ENCODE peak calls at places on chromosomes 7 and 10, in ten cellular contexts. One of them, this sample, is unnamed. For H3K9me3, the result is how much of the 10 kb centered on the place peaks cover.

GRCh38 chr7:18356195-18356645 is 139.3 kb upstream of the HDAC9 start:
- DNase-seq in IMR-90: peak
- DNase-seq in neuronal stem cell: peak
- DNase-seq in AG04450: no peak
- DNase-seq in spleen: no peak
- DNase-seq in tibial nerve: no peak
- DNase-seq in WERI-Rb-1: no peak
- DNase-seq in DND-41: no peak
- DNase-seq in heart right ventricle: no peak
- DNase-seq in hepatocyte: peak
- DNase-seq in this sample: no peak

GRCh38 chr10:8314486-8314885 is 260.0 kb downstream of the GATA3 start:
- DNase-seq in IMR-90: no peak
- DNase-seq in neuronal stem cell: no peak
- DNase-seq in AG04450: no peak
- DNase-seq in spleen: no peak
- DNase-seq in tibial nerve: no peak
- DNase-seq in WERI-Rb-1: no peak
- DNase-seq in DND-41: no peak
- DNase-seq in heart right ventricle: no peak
- DNase-seq in hepatocyte: no peak
- DNase-seq in this sample: no peak

GRCh38 chr10:57979986-57980385 is 287.7 kb downstream of the IPMK start:
- DNase-seq in IMR-90: no peak
- DNase-seq in neuronal stem cell: no peak
- DNase-seq in AG04450: no peak
- DNase-seq in spleen: no peak
- DNase-seq in tibial nerve: no peak
- DNase-seq in WERI-Rb-1: no peak
- DNase-seq in DND-41: no peak
- DNase-seq in heart right ventricle: no peak
- DNase-seq in hepatocyte: no peak
- DNase-seq in this sample: no peak

GRCh38 chr7:13179011-13179574 is 491.7 kb downstream of the ARL4A start:
- DNase-seq in IMR-90: peak
- DNase-seq in neuronal stem cell: no peak
- DNase-seq in AG04450: no peak
- DNase-seq in spleen: no peak
- DNase-seq in tibial nerve: no peak
- DNase-seq in WERI-Rb-1: peak
- DNase-seq in DND-41: no peak
- DNase-seq in heart right ventricle: no peak
- DNase-seq in hepatocyte: no peak
- DNase-seq in this sample: no peak

GRCh38 chr10:97685395-97685958 is 1.6 kb downstream of the AVPI1 start:
- DNase-seq in IMR-90: peak
- DNase-seq in neuronal stem cell: no peak
- DNase-seq in AG04450: no peak
- DNase-seq in spleen: no peak
- DNase-seq in tibial nerve: no peak
- DNase-seq in WERI-Rb-1: peak
- DNase-seq in DND-41: no peak
- DNase-seq in heart right ventricle: no peak
- DNase-seq in hepatocyte: no peak
- DNase-seq in this sample: no peak

GRCh38 chr10:16887565-16887964 is 70.3 kb upstream of the RSU1 start:
- DNase-seq in IMR-90: peak
- DNase-seq in neuronal stem cell: no peak
- DNase-seq in AG04450: peak
- DNase-seq in spleen: no peak
- DNase-seq in tibial nerve: no peak
- DNase-seq in WERI-Rb-1: no peak
- DNase-seq in DND-41: no peak
- DNase-seq in heart right ventricle: no peak
- DNase-seq in hepatocyte: no peak
- DNase-seq in this sample: no peak

GRCh38 chr10:86292462-86293322 is 73.9 kb downstream of the GRID1 start:
- DNase-seq in IMR-90: no peak
- DNase-seq in neuronal stem cell: no peak
- DNase-seq in AG04450: no peak
- DNase-seq in spleen: peak
- DNase-seq in tibial nerve: no peak
- DNase-seq in WERI-Rb-1: peak
- DNase-seq in DND-41: no peak
- DNase-seq in heart right ventricle: no peak
- DNase-seq in hepatocyte: no peak
- DNase-seq in this sample: no peak

GRCh38 chr10:34727595-34728033 is 87.5 kb downstream of the PARD3 start:
- DNase-seq in IMR-90: no peak
- DNase-seq in neuronal stem cell: no peak
- DNase-seq in AG04450: no peak
- DNase-seq in spleen: no peak
- DNase-seq in tibial nerve: no peak
- DNase-seq in WERI-Rb-1: no peak
- DNase-seq in DND-41: no peak
- DNase-seq in heart right ventricle: no peak
- DNase-seq in hepatocyte: no peak
- DNase-seq in this sample: no peak

GRCh38 chr7:33707427-33707826 is 197.9 kb upstream of the BMPER start:
- DNase-seq in IMR-90: no peak
- DNase-seq in neuronal stem cell: no peak
- DNase-seq in AG04450: no peak
- DNase-seq in spleen: no peak
- DNase-seq in tibial nerve: no peak
- DNase-seq in WERI-Rb-1: no peak
- DNase-seq in DND-41: no peak
- DNase-seq in heart right ventricle: no peak
- DNase-seq in hepatocyte: no peak
- DNase-seq in this sample: no peak

GRCh38 chr7:33702511-33703054 is 202.8 kb upstream of the BMPER start:
- DNase-seq in IMR-90: no peak
- DNase-seq in neuronal stem cell: no peak
- DNase-seq in AG04450: no peak
- DNase-seq in spleen: no peak
- DNase-seq in tibial nerve: no peak
- DNase-seq in WERI-Rb-1: no peak
- DNase-seq in DND-41: no peak
- DNase-seq in heart right ventricle: no peak
- DNase-seq in hepatocyte: no peak
- DNase-seq in this sample: no peak

GRCh38 chr7:33701927-33702326 is 203.4 kb upstream of the BMPER start:
- DNase-seq in IMR-90: no peak
- DNase-seq in neuronal stem cell: no peak
- DNase-seq in AG04450: no peak
- DNase-seq in spleen: no peak
- DNase-seq in tibial nerve: no peak
- DNase-seq in WERI-Rb-1: no peak
- DNase-seq in DND-41: no peak
- DNase-seq in heart right ventricle: no peak
- DNase-seq in hepatocyte: no peak
- DNase-seq in this sample: no peak

GRCh38 chr7:33706666-33707194 is 198.6 kb upstream of the BMPER start:
- DNase-seq in IMR-90: no peak
- DNase-seq in neuronal stem cell: no peak
- DNase-seq in AG04450: no peak
- DNase-seq in spleen: no peak
- DNase-seq in tibial nerve: no peak
- DNase-seq in WERI-Rb-1: no peak
- DNase-seq in DND-41: no peak
- DNase-seq in heart right ventricle: no peak
- DNase-seq in hepatocyte: no peak
- DNase-seq in this sample: no peak

DNA sequence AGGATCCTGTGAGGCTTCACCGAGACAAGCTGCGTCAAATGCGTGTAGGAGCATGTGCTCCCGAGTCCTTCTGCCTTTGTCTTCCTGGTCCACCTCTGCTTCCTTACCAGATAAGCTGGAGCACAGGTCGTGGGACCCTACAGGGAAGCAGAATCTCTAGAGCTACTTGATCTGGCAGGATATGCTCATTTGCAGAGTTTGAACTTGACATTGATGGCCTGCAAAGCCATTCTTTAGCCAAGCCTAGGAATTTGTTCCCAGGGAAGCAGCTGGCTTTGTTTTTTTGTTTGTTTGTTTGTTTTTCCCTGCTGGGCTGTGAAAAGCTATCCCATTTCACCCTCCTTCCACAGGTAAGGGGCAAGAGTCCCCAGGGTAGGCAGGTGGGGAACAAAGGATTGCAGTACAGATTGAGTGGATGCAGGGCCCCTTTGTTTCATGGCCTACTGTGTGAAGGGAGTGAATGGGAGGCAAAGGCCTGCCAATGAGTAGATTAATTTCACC is 200.0 kb upstream of the BMPER start:
- DNase-seq in IMR-90: no peak
- DNase-seq in neuronal stem cell: no peak
- DNase-seq in AG04450: no peak
- DNase-seq in spleen: no peak
- DNase-seq in tibial nerve: no peak
- DNase-seq in WERI-Rb-1: no peak
- DNase-seq in DND-41: no peak
- DNase-seq in heart right ventricle: no peak
- DNase-seq in hepatocyte: no peak
- DNase-seq in this sample: no peak
- H3K4me3 ChIP-seq in IMR-90: no peak
- H3K4me3 ChIP-seq in neuronal stem cell: no peak
- H3K4me3 ChIP-seq in AG04450: no peak
- H3K4me3 ChIP-seq in spleen: no peak
- H3K4me3 ChIP-seq in tibial nerve: no peak
- H3K4me3 ChIP-seq in WERI-Rb-1: no peak
- H3K4me3 ChIP-seq in DND-41: no peak
- H3K4me3 ChIP-seq in heart right ventricle: no peak
- H3K4me3 ChIP-seq in hepatocyte: no peak
- H3K4me3 ChIP-seq in this sample: no peak

DNA sequence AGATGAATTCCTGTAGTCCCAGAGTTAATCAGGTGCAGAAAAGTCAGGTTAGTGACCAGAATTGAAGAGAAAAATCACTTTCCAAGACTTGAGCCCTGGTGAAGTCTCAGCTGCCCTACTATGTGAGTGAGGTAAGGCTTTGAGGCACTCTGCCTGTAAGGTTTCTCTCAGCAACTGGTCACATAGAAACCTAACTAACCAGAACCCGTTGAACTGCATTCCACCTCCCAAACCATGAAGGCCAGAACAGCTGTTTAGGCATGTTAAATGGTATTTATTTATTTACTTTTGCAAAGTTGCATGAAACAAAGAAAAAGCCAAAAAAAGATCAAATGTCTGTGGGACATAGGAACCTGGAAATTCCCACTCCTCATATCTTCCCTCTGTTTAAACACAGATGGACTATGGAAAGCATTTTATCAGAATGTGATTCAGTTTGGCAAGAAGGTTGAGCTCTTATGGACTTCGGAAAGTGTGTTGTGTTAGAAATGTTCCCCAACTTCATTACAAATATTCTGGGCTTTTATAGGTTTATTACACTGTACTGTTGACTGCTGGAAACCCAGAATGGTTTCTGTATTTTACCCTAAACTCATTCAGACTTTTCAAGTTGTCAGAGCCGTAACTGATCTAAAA is 12.8 kb upstream of the GPR85 start:
- DNase-seq in IMR-90: peak
- DNase-seq in neuronal stem cell: no peak
- DNase-seq in AG04450: no peak
- DNase-seq in spleen: no peak
- DNase-seq in tibial nerve: no peak
- DNase-seq in WERI-Rb-1: no peak
- DNase-seq in DND-41: no peak
- DNase-seq in heart right ventricle: no peak
- DNase-seq in hepatocyte: no peak
- DNase-seq in this sample: no peak
- H3K9me3 ChIP-seq in IMR-90: under half
- H3K9me3 ChIP-seq in neuronal stem cell: under half
- H3K9me3 ChIP-seq in AG04450: under half
- H3K9me3 ChIP-seq in spleen: under half
- H3K9me3 ChIP-seq in tibial nerve: under half
- H3K9me3 ChIP-seq in WERI-Rb-1: under half
- H3K9me3 ChIP-seq in DND-41: under half
- H3K9me3 ChIP-seq in heart right ventricle: under half
- H3K9me3 ChIP-seq in hepatocyte: under half
- H3K9me3 ChIP-seq in this sample: under half

DNA sequence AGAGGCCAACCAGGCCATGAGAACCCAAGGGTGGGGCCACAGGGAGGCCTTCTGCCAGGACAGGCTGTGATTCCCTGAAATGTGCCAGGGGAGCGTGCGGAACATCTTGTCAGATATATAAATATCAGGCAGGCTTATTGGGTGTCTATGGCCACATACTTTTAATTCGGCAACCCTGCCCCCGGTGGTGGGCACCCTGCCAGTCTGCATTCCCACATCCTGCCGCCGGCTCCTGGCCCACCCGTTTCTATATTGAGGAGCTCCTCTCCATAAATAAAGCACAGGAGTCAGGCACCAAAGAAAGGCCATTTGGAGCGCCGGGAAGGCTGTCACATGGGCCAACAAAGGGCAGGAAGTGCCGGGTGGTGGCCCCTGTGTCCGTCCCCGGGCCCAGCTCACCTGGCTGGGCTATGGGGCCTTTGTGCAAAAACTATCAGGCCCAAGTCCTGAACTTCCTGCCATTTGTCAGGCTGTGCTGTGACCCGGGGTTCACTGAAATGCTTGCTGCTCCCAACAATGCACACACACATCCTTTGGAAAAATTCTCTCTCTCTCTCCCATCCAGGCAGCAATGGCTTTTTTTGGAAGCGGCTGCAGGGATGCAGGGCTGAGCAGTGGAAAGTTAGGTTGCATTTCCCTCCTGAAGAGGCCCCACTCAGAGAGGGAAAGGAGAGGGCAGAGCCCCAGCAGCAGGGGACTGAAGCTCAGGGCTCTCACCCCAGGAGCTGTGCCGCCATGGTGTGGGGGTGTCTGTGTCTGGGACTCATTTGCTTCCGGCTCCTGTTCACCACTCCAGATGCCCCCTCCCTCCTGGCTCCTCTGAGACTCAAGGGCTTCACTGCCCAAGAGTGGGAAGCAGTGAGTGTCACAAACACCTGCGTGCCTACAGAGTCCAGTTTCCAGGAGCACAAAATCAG is 25.1 kb upstream of the PODXL start:
- DNase-seq in IMR-90: no peak
- DNase-seq in neuronal stem cell: no peak
- DNase-seq in AG04450: no peak
- DNase-seq in spleen: no peak
- DNase-seq in tibial nerve: no peak
- DNase-seq in WERI-Rb-1: no peak
- DNase-seq in DND-41: peak
- DNase-seq in heart right ventricle: peak
- DNase-seq in hepatocyte: no peak
- DNase-seq in this sample: no peak
- H3K4me3 ChIP-seq in IMR-90: no peak
- H3K4me3 ChIP-seq in neuronal stem cell: no peak
- H3K4me3 ChIP-seq in AG04450: no peak
- H3K4me3 ChIP-seq in spleen: no peak
- H3K4me3 ChIP-seq in tibial nerve: no peak
- H3K4me3 ChIP-seq in WERI-Rb-1: no peak
- H3K4me3 ChIP-seq in DND-41: no peak
- H3K4me3 ChIP-seq in heart right ventricle: no peak
- H3K4me3 ChIP-seq in hepatocyte: no peak
- H3K4me3 ChIP-seq in this sample: no peak

DNA sequence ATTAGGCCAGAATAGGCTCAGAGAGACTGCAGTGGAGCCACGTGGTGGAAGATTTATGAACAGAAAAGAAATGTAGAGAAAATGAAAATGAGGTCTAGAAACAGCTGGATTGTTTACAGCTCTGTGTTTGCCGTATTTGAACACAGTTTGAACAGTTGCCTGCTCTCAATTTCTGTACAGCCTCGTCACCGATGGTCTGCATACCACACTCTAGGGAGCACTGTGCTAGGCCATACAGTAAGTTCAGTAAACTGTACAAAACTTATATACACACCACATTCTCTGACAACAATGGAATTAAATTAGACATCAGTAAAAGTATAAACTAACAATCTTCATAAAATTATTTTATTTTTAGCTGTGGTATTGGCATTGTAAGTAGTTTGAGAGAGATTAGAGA is 11.1 kb upstream of the CYP2E1 start:
- DNase-seq in IMR-90: peak
- DNase-seq in neuronal stem cell: no peak
- DNase-seq in AG04450: no peak
- DNase-seq in spleen: no peak
- DNase-seq in tibial nerve: no peak
- DNase-seq in WERI-Rb-1: no peak
- DNase-seq in DND-41: no peak
- DNase-seq in heart right ventricle: no peak
- DNase-seq in hepatocyte: no peak
- DNase-seq in this sample: no peak
- H3K9me3 ChIP-seq in IMR-90: under half
- H3K9me3 ChIP-seq in neuronal stem cell: under half
- H3K9me3 ChIP-seq in AG04450: under half
- H3K9me3 ChIP-seq in spleen: under half
- H3K9me3 ChIP-seq in tibial nerve: under half
- H3K9me3 ChIP-seq in WERI-Rb-1: under half
- H3K9me3 ChIP-seq in DND-41: under half
- H3K9me3 ChIP-seq in heart right ventricle: under half
- H3K9me3 ChIP-seq in hepatocyte: under half
- H3K9me3 ChIP-seq in this sample: under half

This sample was measured in effector memory CD4-positive, alpha-beta T cell.